ENCODE peak calls at places on chromosome 2, in ten cellular contexts. One of them, this sample, is unnamed.

GRCh38 chr2:128765822-128766221 is 447.2 kb upstream of the HS6ST1 start:
- DNase-seq in heart left ventricle: no peak
- DNase-seq in AG09309: no peak
- DNase-seq in foreskin fibroblast: no peak
- DNase-seq in right atrium auricular region: peak
- DNase-seq in esophagus muscularis mucosa: no peak
- DNase-seq in ovary: no peak
- DNase-seq in fibroblast of lung: no peak
- DNase-seq in fibroblast of pulmonary artery: no peak
- DNase-seq in tibial artery: no peak
- DNase-seq in this sample: no peak

GRCh38 chr2:104678181-104678580 is 175.7 kb upstream of the POU3F3 start:
- DNase-seq in heart left ventricle: no peak
- DNase-seq in AG09309: no peak
- DNase-seq in foreskin fibroblast: no peak
- DNase-seq in right atrium auricular region: no peak
- DNase-seq in esophagus muscularis mucosa: peak
- DNase-seq in ovary: no peak
- DNase-seq in fibroblast of lung: no peak
- DNase-seq in fibroblast of pulmonary artery: no peak
- DNase-seq in tibial artery: no peak
- DNase-seq in this sample: no peak

GRCh38 chr2:223735659-223736244 is 101.6 kb downstream of the AP1S3 start:
- DNase-seq in heart left ventricle: no peak
- DNase-seq in AG09309: peak
- DNase-seq in foreskin fibroblast: peak
- DNase-seq in right atrium auricular region: no peak
- DNase-seq in esophagus muscularis mucosa: no peak
- DNase-seq in ovary: no peak
- DNase-seq in fibroblast of lung: peak
- DNase-seq in fibroblast of pulmonary artery: peak
- DNase-seq in tibial artery: no peak
- DNase-seq in this sample: peak

GRCh38 chr2:97857553-97857952 is 138.2 kb downstream of the TMEM131 start:
- DNase-seq in heart left ventricle: no peak
- DNase-seq in AG09309: no peak
- DNase-seq in foreskin fibroblast: no peak
- DNase-seq in right atrium auricular region: no peak
- DNase-seq in esophagus muscularis mucosa: no peak
- DNase-seq in ovary: no peak
- DNase-seq in fibroblast of lung: no peak
- DNase-seq in fibroblast of pulmonary artery: no peak
- DNase-seq in tibial artery: no peak
- DNase-seq in this sample: no peak

GRCh38 chr2:10584242-10584753 is 105.5 kb downstream of the NOL10 start:
- DNase-seq in heart left ventricle: no peak
- DNase-seq in AG09309: no peak
- DNase-seq in foreskin fibroblast: no peak
- DNase-seq in right atrium auricular region: no peak
- DNase-seq in esophagus muscularis mucosa: no peak
- DNase-seq in ovary: no peak
- DNase-seq in fibroblast of lung: peak
- DNase-seq in fibroblast of pulmonary artery: no peak
- DNase-seq in tibial artery: no peak
- DNase-seq in this sample: no peak

GRCh38 chr2:111705711-111706323 is 178.2 kb downstream of the ANAPC1 start:
- DNase-seq in heart left ventricle: no peak
- DNase-seq in AG09309: no peak
- DNase-seq in foreskin fibroblast: peak
- DNase-seq in right atrium auricular region: no peak
- DNase-seq in esophagus muscularis mucosa: no peak
- DNase-seq in ovary: no peak
- DNase-seq in fibroblast of lung: peak
- DNase-seq in fibroblast of pulmonary artery: peak
- DNase-seq in tibial artery: no peak
- DNase-seq in this sample: peak

GRCh38 chr2:85173909-85174308 is 40.7 kb downstream of the TCF7L1 start:
- DNase-seq in heart left ventricle: no peak
- DNase-seq in AG09309: no peak
- DNase-seq in foreskin fibroblast: no peak
- DNase-seq in right atrium auricular region: no peak
- DNase-seq in esophagus muscularis mucosa: no peak
- DNase-seq in ovary: no peak
- DNase-seq in fibroblast of lung: no peak
- DNase-seq in fibroblast of pulmonary artery: peak
- DNase-seq in tibial artery: peak
- DNase-seq in this sample: peak

GRCh38 chr2:217223222-217223930 is 363.5 kb upstream of the TNP1 start:
- DNase-seq in heart left ventricle: no peak
- DNase-seq in AG09309: peak
- DNase-seq in foreskin fibroblast: peak
- DNase-seq in right atrium auricular region: no peak
- DNase-seq in esophagus muscularis mucosa: no peak
- DNase-seq in ovary: no peak
- DNase-seq in fibroblast of lung: peak
- DNase-seq in fibroblast of pulmonary artery: peak
- DNase-seq in tibial artery: no peak
- DNase-seq in this sample: peak

GRCh38 chr2:218996937-218997336 is 3.7 kb upstream of the CRYBA2 start:
- DNase-seq in heart left ventricle: no peak
- DNase-seq in AG09309: no peak
- DNase-seq in foreskin fibroblast: no peak
- DNase-seq in right atrium auricular region: no peak
- DNase-seq in esophagus muscularis mucosa: no peak
- DNase-seq in ovary: no peak
- DNase-seq in fibroblast of lung: no peak
- DNase-seq in fibroblast of pulmonary artery: no peak
- DNase-seq in tibial artery: no peak
- DNase-seq in this sample: no peak

GRCh38 chr2:72916743-72917137 is 579 bp upstream of the EMX1 start:
- DNase-seq in heart left ventricle: no peak
- DNase-seq in AG09309: no peak
- DNase-seq in foreskin fibroblast: no peak
- DNase-seq in right atrium auricular region: no peak
- DNase-seq in esophagus muscularis mucosa: no peak
- DNase-seq in ovary: no peak
- DNase-seq in fibroblast of lung: no peak
- DNase-seq in fibroblast of pulmonary artery: no peak
- DNase-seq in tibial artery: peak
- DNase-seq in this sample: no peak

GRCh38 chr2:31003717-31004116 is 134.5 kb downstream of the GALNT14 start:
- DNase-seq in heart left ventricle: no peak
- DNase-seq in AG09309: no peak
- DNase-seq in foreskin fibroblast: peak
- DNase-seq in right atrium auricular region: no peak
- DNase-seq in esophagus muscularis mucosa: no peak
- DNase-seq in ovary: no peak
- DNase-seq in fibroblast of lung: no peak
- DNase-seq in fibroblast of pulmonary artery: no peak
- DNase-seq in tibial artery: no peak
- DNase-seq in this sample: no peak

DNA sequence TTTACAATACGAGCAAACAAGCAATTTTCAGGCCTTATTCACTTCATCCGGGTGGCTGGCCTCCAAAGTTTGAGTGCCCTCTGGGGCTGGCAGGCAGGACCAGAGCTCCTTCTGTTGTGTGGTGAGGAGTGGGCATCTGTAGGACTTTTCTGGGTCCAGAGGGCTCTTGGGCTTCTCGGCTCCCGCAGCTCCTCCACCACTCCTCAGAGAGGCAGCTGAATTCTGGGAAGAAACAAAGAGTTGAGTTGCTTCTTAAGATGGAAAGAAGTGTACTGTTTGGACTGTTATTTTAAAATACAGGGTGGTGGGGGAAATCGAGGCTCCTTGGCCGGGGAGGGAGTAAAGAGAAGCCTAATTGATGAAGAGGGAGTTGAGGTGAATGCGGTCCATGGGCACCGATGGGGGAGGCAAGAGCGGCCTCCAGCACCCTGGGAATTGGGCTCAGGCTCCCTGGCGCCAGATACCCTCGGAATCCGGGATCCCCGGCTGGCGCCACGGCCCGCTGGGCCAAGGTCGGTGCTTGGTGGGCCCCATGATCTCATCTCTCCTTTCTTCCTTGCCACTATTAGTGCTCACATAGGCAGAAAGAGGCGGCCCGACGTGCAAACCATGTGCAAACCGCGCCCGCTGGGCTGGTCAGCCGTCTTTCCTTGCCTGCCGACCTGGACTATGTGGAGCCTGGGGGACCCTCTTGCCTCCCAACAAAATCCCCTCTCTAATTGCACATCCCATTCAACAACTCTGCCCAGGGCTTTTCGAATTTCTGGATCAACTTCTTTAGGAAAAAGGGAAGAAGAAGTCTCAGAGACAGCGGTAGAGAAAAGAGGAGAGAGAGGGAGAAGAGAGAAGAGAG is 664 bp upstream of the SIX3 start:
- DNase-seq in heart left ventricle: no peak
- DNase-seq in AG09309: no peak
- DNase-seq in foreskin fibroblast: no peak
- DNase-seq in right atrium auricular region: no peak
- DNase-seq in esophagus muscularis mucosa: no peak
- DNase-seq in ovary: no peak
- DNase-seq in fibroblast of lung: no peak
- DNase-seq in fibroblast of pulmonary artery: no peak
- DNase-seq in tibial artery: no peak
- DNase-seq in this sample: no peak
- H3K4me3 ChIP-seq in heart left ventricle: peak
- H3K4me3 ChIP-seq in AG09309: no peak
- H3K4me3 ChIP-seq in foreskin fibroblast: no peak
- H3K4me3 ChIP-seq in right atrium auricular region: no peak
- H3K4me3 ChIP-seq in esophagus muscularis mucosa: peak
- H3K4me3 ChIP-seq in ovary: no peak
- H3K4me3 ChIP-seq in fibroblast of lung: no peak
- H3K4me3 ChIP-seq in fibroblast of pulmonary artery: no peak
- H3K4me3 ChIP-seq in tibial artery: peak
- H3K4me3 ChIP-seq in this sample: no peak

DNA sequence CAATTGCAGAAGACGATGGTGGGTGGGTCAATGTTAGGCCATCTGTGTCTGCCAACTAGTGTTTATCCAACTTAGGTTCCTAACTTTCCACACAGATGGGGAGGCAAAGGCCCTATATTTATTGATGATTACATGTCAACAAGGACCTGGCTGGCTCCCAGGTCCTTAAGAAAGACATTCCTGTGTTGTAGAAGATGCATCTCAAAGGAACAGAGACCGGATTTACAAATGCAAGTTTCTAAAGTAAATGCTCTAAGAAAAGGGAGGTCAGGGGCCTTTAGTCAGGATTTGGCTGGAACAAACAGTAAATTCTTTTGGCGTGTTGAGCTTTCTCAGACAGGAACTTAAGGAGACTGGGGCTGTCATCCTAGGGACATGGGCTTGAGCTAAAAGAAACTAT is 175.0 kb downstream of the SH3BP4 start:
- DNase-seq in heart left ventricle: no peak
- DNase-seq in AG09309: no peak
- DNase-seq in foreskin fibroblast: no peak
- DNase-seq in right atrium auricular region: no peak
- DNase-seq in esophagus muscularis mucosa: no peak
- DNase-seq in ovary: no peak
- DNase-seq in fibroblast of lung: peak
- DNase-seq in fibroblast of pulmonary artery: no peak
- DNase-seq in tibial artery: no peak
- DNase-seq in this sample: no peak
- TF ChIP-seq CTCF in heart left ventricle: no peak
- TF ChIP-seq CTCF in AG09309: no peak
- TF ChIP-seq CTCF in foreskin fibroblast: no peak
- TF ChIP-seq CTCF in right atrium auricular region: no peak
- TF ChIP-seq CTCF in esophagus muscularis mucosa: no peak
- TF ChIP-seq CTCF in ovary: no peak
- TF ChIP-seq CTCF in fibroblast of lung: no peak
- TF ChIP-seq CTCF in fibroblast of pulmonary artery: no peak
- TF ChIP-seq CTCF in tibial artery: no peak
- TF ChIP-seq CTCF in this sample: no peak

GRCh38 chr2:74003494-74004211 is 18.9 kb downstream of the TET3 start:
- DNase-seq in heart left ventricle: peak
- DNase-seq in AG09309: peak
- DNase-seq in foreskin fibroblast: peak
- DNase-seq in right atrium auricular region: no peak
- DNase-seq in esophagus muscularis mucosa: no peak
- DNase-seq in ovary: peak
- DNase-seq in fibroblast of lung: peak
- DNase-seq in fibroblast of pulmonary artery: peak
- DNase-seq in tibial artery: peak
- DNase-seq in this sample: peak

GRCh38 chr2:74007120-74007519 is 22.4 kb downstream of the TET3 start:
- DNase-seq in heart left ventricle: no peak
- DNase-seq in AG09309: no peak
- DNase-seq in foreskin fibroblast: peak
- DNase-seq in right atrium auricular region: no peak
- DNase-seq in esophagus muscularis mucosa: no peak
- DNase-seq in ovary: no peak
- DNase-seq in fibroblast of lung: no peak
- DNase-seq in fibroblast of pulmonary artery: no peak
- DNase-seq in tibial artery: no peak
- DNase-seq in this sample: no peak

GRCh38 chr2:74004212-74005182 is 19.8 kb downstream of the TET3 start:
- DNase-seq in heart left ventricle: no peak
- DNase-seq in AG09309: no peak
- DNase-seq in foreskin fibroblast: no peak
- DNase-seq in right atrium auricular region: no peak
- DNase-seq in esophagus muscularis mucosa: no peak
- DNase-seq in ovary: no peak
- DNase-seq in fibroblast of lung: no peak
- DNase-seq in fibroblast of pulmonary artery: no peak
- DNase-seq in tibial artery: no peak
- DNase-seq in this sample: no peak

GRCh38 chr2:74006424-74006823 is 21.7 kb downstream of the TET3 start:
- DNase-seq in heart left ventricle: peak
- DNase-seq in AG09309: no peak
- DNase-seq in foreskin fibroblast: peak
- DNase-seq in right atrium auricular region: no peak
- DNase-seq in esophagus muscularis mucosa: no peak
- DNase-seq in ovary: peak
- DNase-seq in fibroblast of lung: no peak
- DNase-seq in fibroblast of pulmonary artery: no peak
- DNase-seq in tibial artery: no peak
- DNase-seq in this sample: no peak

DNA sequence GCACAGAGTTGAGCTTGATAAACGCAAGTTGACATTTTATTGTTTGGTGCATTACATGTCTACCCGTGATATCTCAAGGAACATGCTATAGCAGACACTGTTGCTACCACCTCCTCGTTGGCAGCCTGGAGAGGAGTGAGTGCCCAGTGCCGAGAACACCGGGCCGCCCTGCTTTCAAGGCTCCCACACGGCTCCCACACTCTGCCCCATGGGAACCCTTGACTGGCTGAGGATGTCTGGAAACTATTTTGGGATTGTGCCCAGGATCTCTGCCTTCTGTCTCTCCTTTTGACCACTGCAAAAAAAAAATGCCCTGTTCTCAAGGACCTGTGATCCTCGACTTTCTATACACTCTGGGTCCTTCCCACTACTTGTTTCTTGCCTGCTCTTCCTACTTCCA is 21.1 kb downstream of the TET3 start:
- DNase-seq in heart left ventricle: no peak
- DNase-seq in AG09309: no peak
- DNase-seq in foreskin fibroblast: peak
- DNase-seq in right atrium auricular region: no peak
- DNase-seq in esophagus muscularis mucosa: no peak
- DNase-seq in ovary: no peak
- DNase-seq in fibroblast of lung: no peak
- DNase-seq in fibroblast of pulmonary artery: no peak
- DNase-seq in tibial artery: no peak
- DNase-seq in this sample: peak
- H3K4me3 ChIP-seq in heart left ventricle: no peak
- H3K4me3 ChIP-seq in AG09309: no peak
- H3K4me3 ChIP-seq in foreskin fibroblast: no peak
- H3K4me3 ChIP-seq in right atrium auricular region: no peak
- H3K4me3 ChIP-seq in esophagus muscularis mucosa: no peak
- H3K4me3 ChIP-seq in ovary: no peak
- H3K4me3 ChIP-seq in fibroblast of lung: no peak
- H3K4me3 ChIP-seq in fibroblast of pulmonary artery: no peak
- H3K4me3 ChIP-seq in tibial artery: no peak
- H3K4me3 ChIP-seq in this sample: no peak

GRCh38 chr2:67237288-67237687 is 159.8 kb upstream of the ETAA1 start:
- DNase-seq in heart left ventricle: no peak
- DNase-seq in AG09309: no peak
- DNase-seq in foreskin fibroblast: peak
- DNase-seq in right atrium auricular region: no peak
- DNase-seq in esophagus muscularis mucosa: no peak
- DNase-seq in ovary: no peak
- DNase-seq in fibroblast of lung: no peak
- DNase-seq in fibroblast of pulmonary artery: no peak
- DNase-seq in tibial artery: no peak
- DNase-seq in this sample: no peak
- TF ChIP-seq CTCF in heart left ventricle: no peak
- TF ChIP-seq CTCF in AG09309: peak
- TF ChIP-seq CTCF in foreskin fibroblast: no peak
- TF ChIP-seq CTCF in right atrium auricular region: no peak
- TF ChIP-seq CTCF in esophagus muscularis mucosa: no peak
- TF ChIP-seq CTCF in ovary: no peak
- TF ChIP-seq CTCF in fibroblast of lung: peak
- TF ChIP-seq CTCF in fibroblast of pulmonary artery: peak
- TF ChIP-seq CTCF in tibial artery: no peak
- TF ChIP-seq CTCF in this sample: no peak